ENCODE peak calls at places on chromosomes 6 and 20, in six cellular contexts. J is activated CD4-positive, alpha-beta memory T cell treated with anti-CD3 and anti-CD28 coated beads, Interleukin-2, amount 10 ng/mL, durations not matched to agents 7 days and 5 days; H is amniotic stem cell; F is CD8-positive, alpha-beta memory T cell; Z is H4; R is stimulated activated naive B cell treated with anti-CD40 and anti-IgM and Interleukin-4, amounts not matched to agents 10 μg/mL and 1 μg/mL and 100 μg/mL, for 72 hours. G is an unnamed sample.
A peak's percentile ranks its signal among the peaks of the same experiment; 100 is the strongest.

GRCh38 chr6:157974341-157974894 is 7.2 kb upstream of the SYNJ2 start:
- DNase-seq in H (no peak), R (no peak), J (no peak), F (no peak), Z (no peak), G (no peak)

GRCh38 chr6:6193221-6193745 is 127.2 kb downstream of the F13A1 start:
- DNase-seq in Z (no peak), F (no peak), J (no peak), H (no peak), R (no peak), G (no peak)

GRCh38 chr20:25085756-25086495 is 4.0 kb upstream of the VSX1 start:
- DNase-seq in Z (no peak), H (no peak), J (no peak), F (no peak), R (no peak), G (no peak)

GRCh38 chr6:136920858-136921520 is 1.1 kb upstream of the SLC35D3 start:
- DNase-seq in R (no peak), J (no peak), H (no peak), F (no peak), Z (no peak), G (peak; percentile 34)

GRCh38 chr20:1805161-1805581 is 90.0 kb upstream of the SIRPA start:
- DNase-seq in J (no peak), Z (no peak), H (no peak), R (no peak), F (no peak), G (no peak)

GRCh38 chr6:162856885-162857284 is 129.1 kb downstream of the PACRG start:
- DNase-seq in Z (peak; percentile 58), J (no peak), F (no peak), R (no peak), H (peak; percentile 63), G (no peak)

GRCh38 chr6:49906511-49906910 is 40.2 kb upstream of the CRISP1 start:
- DNase-seq in J (no peak), F (no peak), R (no peak), H (no peak), Z (peak; percentile 57), G (no peak)

GRCh38 chr20:24134284-24134683 is 145.7 kb upstream of the GGTLC1 start:
- DNase-seq in Z (no peak), F (no peak), J (no peak), H (no peak), R (no peak), G (no peak)

GRCh38 chr20:59618131-59618530 is 13.8 kb downstream of the PHACTR3 start:
- DNase-seq in J (no peak), Z (no peak), H (no peak), F (no peak), R (no peak), G (no peak)

GRCh38 chr20:38579219-38579618 is 1.8 kb upstream of the ADIG start:
- DNase-seq in R (no peak), H (no peak), Z (no peak), J (no peak), F (no peak), G (no peak)

GRCh38 chr6:47290124-47290834 is 19.4 kb downstream of the TNFRSF21 start:
- DNase-seq in R (no peak), H (no peak), Z (no peak), J (no peak), F (no peak), G (no peak)

GRCh38 chr20:19056909-19057308 is 155.5 kb upstream of the SLC24A3 start:
- DNase-seq in Z (no peak), R (no peak), H (no peak), J (no peak), F (no peak), G (no peak)

GRCh38 chr6:55963301-55963700 is 87.9 kb upstream of the BMP5 start:
- DNase-seq in F (no peak), H (no peak), R (no peak), J (no peak), Z (no peak), G (no peak)

GRCh38 chr6:165662671-165663282 is at the start of gene PDE10A:
- DNase-seq in J (no peak), R (no peak), Z (peak; percentile 12), F (no peak), H (no peak), G (no peak)

GRCh38 chr6:49980898-49981297 is 11.5 kb upstream of the DEFB113 start:
- DNase-seq in J (no peak), R (no peak), F (no peak), Z (no peak), H (no peak), G (no peak)

GRCh38 chr20:50844430-50845100 is 49.7 kb downstream of the BCAS4 start:
- DNase-seq in J (peak; percentile 78), F (no peak), Z (peak; percentile 69), H (no peak), R (peak; percentile 36), G (no peak)

GRCh38 chr6:31620586-31621319 is at the start of gene PRRC2A:
- DNase-seq in H (no peak), Z (peak; percentile 66), F (no peak), J (no peak), R (no peak), G (peak; percentile 77)

GRCh38 chr6:79813854-79814477 is 133.4 kb downstream of the ELOVL4 start:
- DNase-seq in Z (peak; percentile 31), R (peak; percentile 30), H (peak; percentile 44), J (peak; percentile 63), F (peak; percentile 35), G (peak; percentile 80)

GRCh38 chr6:127343753-127344659 is 597 bp upstream of the ECHDC1 start:
- DNase-seq in R (no peak), H (no peak), J (no peak), Z (peak; percentile 6), F (no peak), G (peak; percentile 11)

GRCh38 chr6:155247618-155248017 is 16.2 kb upstream of the CLDN20 start:
- DNase-seq in F (no peak), R (no peak), Z (no peak), J (no peak), H (no peak), G (no peak)

GRCh38 chr20:52279667-52280180 is 88.1 kb upstream of the ZFP64 start:
- DNase-seq in H (no peak), F (no peak), Z (peak; percentile 64), J (no peak), R (no peak), G (no peak)

G was measured in left colon.